ENCODE peak calls at places on chromosomes 6 and 20, in eight cellular contexts. U, J, A, N, W, X, D and H are unnamed samples.

GRCh38 chr20:20454850-20455627 is 87.1 kb downstream of the INSM1 start:
- DNase-seq in J (no peak), A (no peak), U (no peak), D (no peak), X (no peak), W (no peak), N (no peak), H (no peak)

GRCh38 chr6:13531956-13532355 is 42.4 kb upstream of the SIRT5 start:
- DNase-seq in X (no peak), J (no peak), A (no peak), W (no peak), D (no peak), N (no peak), U (no peak), H (no peak)

GRCh38 chr20:14142171-14142570 is 146.9 kb downstream of the MACROD2 start:
- DNase-seq in J (peak), W (peak), X (no peak), N (peak), D (peak), A (peak), U (peak), H (peak)

GRCh38 chr6:53615633-53616449 is 49.7 kb downstream of the KLHL31 start:
- DNase-seq in D (peak), A (no peak), N (no peak), X (peak), J (peak), W (peak), U (no peak), H (peak)

GRCh38 chr6:56764081-56764566 is 121.4 kb upstream of the DST start:
- DNase-seq in U (peak), J (peak), N (no peak), A (peak), W (peak), D (peak), X (peak), H (peak)

GRCh38 chr6:158817298-158818007 is 1.7 kb downstream of the EZR start:
- DNase-seq in X (peak), U (peak), J (no peak), N (no peak), D (peak), A (no peak), W (peak), H (no peak)

GRCh38 chr6:57267586-57268293 is 45.6 kb upstream of the RAB23 start:
- DNase-seq in U (peak), J (peak), D (peak), N (peak), X (peak), W (peak), A (peak), H (peak)

GRCh38 chr6:81623106-81623834 is 129.2 kb downstream of the TENT5A start:
- DNase-seq in W (peak), A (no peak), X (no peak), D (no peak), N (no peak), U (no peak), J (no peak), H (no peak)

GRCh38 chr20:8414611-8415274 is 282.7 kb downstream of the PLCB1 start:
- DNase-seq in X (no peak), W (peak), U (no peak), D (peak), A (peak), J (no peak), N (no peak), H (peak)

GRCh38 chr6:157064502-157064901 is 258.8 kb downstream of the TMEM242 start:
- DNase-seq in D (no peak), X (no peak), W (no peak), J (no peak), A (no peak), U (no peak), N (no peak), H (no peak)

GRCh38 chr6:3744901-3745470 is 6.5 kb downstream of the PXDC1 start:
- DNase-seq in J (no peak), A (no peak), W (no peak), X (no peak), D (no peak), N (no peak), U (no peak), H (no peak)

GRCh38 chr6:41727705-41728072 is 7.7 kb downstream of the TFEB start:
- DNase-seq in U (no peak), X (no peak), W (no peak), A (no peak), D (no peak), N (no peak), J (no peak), H (no peak)

GRCh38 chr6:84791233-84791632 is 26.8 kb upstream of the TBX18 start:
- DNase-seq in A (no peak), N (no peak), J (no peak), D (no peak), X (peak), U (no peak), W (no peak), H (no peak)

GRCh38 chr6:14074723-14075503 is 42.7 kb upstream of the CD83 start:
- DNase-seq in J (no peak), X (no peak), N (no peak), W (peak), U (peak), D (no peak), A (no peak), H (no peak)

GRCh38 chr20:34220581-34220980 is 20.6 kb upstream of the ASIP start:
- DNase-seq in W (peak), J (no peak), D (no peak), X (no peak), N (no peak), U (no peak), A (no peak), H (no peak)

GRCh38 chr20:25439328-25439727 is 31.9 kb downstream of the GINS1 start:
- DNase-seq in A (no peak), N (no peak), J (no peak), W (no peak), U (no peak), X (no peak), D (no peak), H (no peak)

GRCh38 chr6:164825386-164825785 is 484.0 kb downstream of the C6orf118 start:
- DNase-seq in A (no peak), U (no peak), N (no peak), J (no peak), D (no peak), W (no peak), X (no peak), H (no peak)

GRCh38 chr20:57547250-57547649 is 13.7 kb upstream of the PCK1 start:
- DNase-seq in J (peak), N (no peak), U (no peak), D (peak), A (no peak), W (peak), X (no peak), H (no peak)

GRCh38 chr6:26175428-26176181 is 88.4 kb downstream of the HFE start:
- DNase-seq in A (no peak), U (no peak), W (peak), J (no peak), N (peak), X (peak), D (peak), H (no peak)

GRCh38 chr6:140684776-140685550 is 1310.5 kb upstream of the CITED2 start:
- DNase-seq in A (no peak), W (no peak), J (no peak), D (no peak), N (no peak), U (no peak), X (no peak), H (no peak)

GRCh38 chr6:90350689-90351554 is 54.3 kb upstream of the BACH2 start:
- DNase-seq in N (no peak), A (no peak), D (no peak), J (no peak), U (no peak), X (peak), W (peak), H (no peak)

GRCh38 chr6:66992660-66993059 is 1285.6 kb upstream of the EYS start:
- DNase-seq in X (no peak), N (no peak), A (no peak), D (no peak), U (no peak), J (no peak), W (no peak), H (no peak)

GRCh38 chr20:58890454-58891075 is 38.0 kb downstream of the GNAS start:
- DNase-seq in W (peak), U (peak), J (peak), X (no peak), A (no peak), N (peak), D (peak), H (no peak)

GRCh38 chr6:155352812-155353211 is 38.5 kb upstream of the TFB1M start:
- DNase-seq in W (peak), U (no peak), X (no peak), N (no peak), J (no peak), A (no peak), D (no peak), H (no peak)

GRCh38 chr20:1313236-1313964 is 15.5 kb downstream of the SDCBP2 start:
- DNase-seq in X (peak), J (peak), A (no peak), W (peak), D (peak), U (peak), N (peak), H (peak)

GRCh38 chr6:135922746-135923145 is 71.2 kb downstream of the PDE7B start:
- DNase-seq in D (no peak), A (no peak), X (no peak), W (peak), U (peak), J (no peak), N (no peak), H (no peak)

GRCh38 chr6:105069821-105070445 is 109.9 kb downstream of the POPDC3 start:
- DNase-seq in X (no peak), W (no peak), A (no peak), N (no peak), J (no peak), U (no peak), D (no peak), H (no peak)

GRCh38 chr20:35271073-35271882 is 6.6 kb downstream of the MMP24OS start:
- DNase-seq in D (no peak), J (no peak), N (no peak), U (no peak), A (no peak), W (no peak), X (peak), H (no peak)

GRCh38 chr20:44714701-44715494 is at the start of gene CCN5:
- DNase-seq in X (peak), W (peak), U (peak), A (no peak), D (peak), N (no peak), J (peak), H (peak)

GRCh38 chr6:46505693-46506512 is 14.7 kb upstream of the RCAN2 start:
- DNase-seq in A (no peak), N (no peak), W (no peak), X (no peak), J (no peak), U (no peak), D (no peak), H (no peak)

GRCh38 chr6:132131777-132132176 is 180.6 kb upstream of the CCN2 start:
- DNase-seq in J (peak), N (no peak), D (peak), U (no peak), X (no peak), A (no peak), W (peak), H (peak)

GRCh38 chr20:51639206-51639832 is 96.8 kb upstream of the NFATC2 start:
- DNase-seq in N (peak), W (peak), D (peak), A (no peak), U (peak), J (peak), X (peak), H (peak)

GRCh38 chr6:35642471-35643161 is 46.1 kb downstream of the FKBP5 start:
- DNase-seq in N (no peak), D (no peak), U (no peak), A (no peak), J (no peak), X (no peak), W (peak), H (no peak)

GRCh38 chr20:17648782-17649730 is 33.0 kb downstream of the RRBP1 start:
- DNase-seq in J (peak), U (peak), W (no peak), A (peak), N (no peak), D (no peak), X (peak), H (no peak)
- TF ChIP-seq RAD21 in J (peak), U (no peak), W (no peak), A (peak), N (no peak), D (peak), X (no peak), H (peak)

GRCh38 chr6:162100091-162100490 is 627.5 kb downstream of the PRKN start:
- DNase-seq in X (no peak), D (no peak), U (no peak), J (no peak), A (no peak), N (no peak), W (no peak), H (no peak)

DNA sequence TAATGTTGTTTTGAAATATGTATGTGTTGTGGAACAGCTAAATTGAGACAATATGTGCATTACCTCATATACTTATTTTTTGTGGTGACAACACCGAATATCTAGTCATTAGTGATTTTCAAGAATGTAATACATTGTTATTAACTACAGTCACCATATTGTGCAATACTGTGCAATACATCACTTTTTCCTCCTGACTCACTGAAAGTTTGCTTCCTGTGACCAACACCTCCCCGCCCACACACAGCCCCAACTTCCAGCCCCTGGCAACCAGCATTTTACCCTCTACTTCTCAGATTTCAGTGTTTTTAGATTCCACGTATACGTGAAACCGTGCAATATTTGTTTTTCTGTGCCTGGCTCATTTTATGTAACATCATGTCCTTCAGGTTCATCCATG is 627.9 kb downstream of the PRKN start:
- DNase-seq in J (peak), D (peak), W (peak), X (no peak), A (no peak), N (no peak), U (no peak), H (peak)
- TF ChIP-seq RAD21 in J (no peak), D (no peak), W (no peak), X (no peak), A (no peak), N (no peak), U (no peak), H (no peak)

DNA sequence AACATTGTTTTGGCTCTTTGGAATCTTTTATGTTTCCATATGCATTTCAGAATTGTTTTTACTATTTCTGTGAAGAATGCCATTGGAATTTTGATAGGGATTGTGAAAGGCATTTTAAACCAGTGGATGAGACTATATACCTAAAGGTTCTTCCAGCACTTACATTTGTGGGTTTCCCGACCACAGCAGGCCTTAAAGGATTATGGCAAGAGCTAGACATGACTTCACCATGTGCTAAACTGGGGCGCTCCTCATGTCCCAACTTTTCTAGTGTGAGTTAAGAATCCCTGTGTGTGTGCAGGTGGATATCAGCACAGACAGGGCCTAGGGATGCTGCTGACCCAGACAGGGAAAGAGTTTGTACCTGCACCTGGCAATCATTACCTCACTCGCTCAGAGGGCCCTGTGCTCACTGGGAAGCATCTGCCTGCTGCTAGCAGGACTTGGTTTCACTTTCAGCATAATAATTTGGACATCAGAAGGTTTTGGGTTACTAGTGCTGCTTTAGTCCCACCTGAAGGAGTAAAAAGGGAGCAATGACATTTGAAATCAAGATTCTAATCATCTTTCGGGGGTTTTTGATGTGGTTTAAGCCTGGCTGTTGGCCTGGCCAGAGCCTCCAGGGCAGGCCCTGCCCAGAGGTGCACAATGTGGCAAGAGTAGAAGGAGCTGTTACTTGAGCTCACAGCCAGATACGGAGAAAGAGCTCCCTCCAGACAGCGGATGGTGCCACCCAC is 137.2 kb downstream of the CDC5L start:
- DNase-seq in N (no peak), W (no peak), A (no peak), J (no peak), U (no peak), D (no peak), X (no peak), H (no peak)
- TF ChIP-seq RAD21 in N (no peak), W (no peak), A (no peak), J (no peak), U (no peak), D (no peak), X (no peak), H (no peak)

GRCh38 chr6:79005024-79005423 is 73.0 kb downstream of the PHIP start:
- DNase-seq in X (no peak), D (no peak), W (peak), U (no peak), N (no peak), J (no peak), A (no peak), H (no peak)
- TF ChIP-seq RAD21 in X (no peak), D (no peak), W (no peak), U (no peak), N (no peak), J (no peak), A (no peak), H (no peak)